ENCODE peak calls at places on chromosomes 1 and 21, in five cellular contexts. One of them, this sample, is unnamed.

GRCh38 chr1:240888039-240888786 is 276.3 kb upstream of the GREM2 start:
- DNase-seq in A549: peak
- DNase-seq in cardiac fibroblast: peak
- DNase-seq in tibial artery: no peak
- DNase-seq in endothelial cell of umbilical vein: peak
- DNase-seq in this sample: no peak

GRCh38 chr1:163320891-163321290 is 863 bp upstream of the NUF2 start:
- DNase-seq in A549: no peak
- DNase-seq in cardiac fibroblast: no peak
- DNase-seq in tibial artery: no peak
- DNase-seq in endothelial cell of umbilical vein: no peak
- DNase-seq in this sample: no peak

GRCh38 chr1:111958911-111959310 is 30.6 kb downstream of the KCND3 start:
- DNase-seq in A549: no peak
- DNase-seq in cardiac fibroblast: no peak
- DNase-seq in tibial artery: no peak
- DNase-seq in endothelial cell of umbilical vein: no peak
- DNase-seq in this sample: no peak

GRCh38 chr1:15858672-15859372 is 11.3 kb downstream of the SPEN start:
- DNase-seq in A549: no peak
- DNase-seq in cardiac fibroblast: no peak
- DNase-seq in tibial artery: no peak
- DNase-seq in endothelial cell of umbilical vein: no peak
- DNase-seq in this sample: no peak

GRCh38 chr1:86703696-86704455 is 500 bp upstream of the SH3GLB1 start:
- DNase-seq in A549: no peak
- DNase-seq in cardiac fibroblast: no peak
- DNase-seq in tibial artery: no peak
- DNase-seq in endothelial cell of umbilical vein: peak
- DNase-seq in this sample: peak

GRCh38 chr21:37536616-37537278 is 170.2 kb downstream of the DYRK1A start:
- DNase-seq in A549: no peak
- DNase-seq in cardiac fibroblast: no peak
- DNase-seq in tibial artery: no peak
- DNase-seq in endothelial cell of umbilical vein: no peak
- DNase-seq in this sample: no peak

GRCh38 chr1:176691251-176692228 is 228.6 kb downstream of the PAPPA2 start:
- DNase-seq in A549: peak
- DNase-seq in cardiac fibroblast: peak
- DNase-seq in tibial artery: no peak
- DNase-seq in endothelial cell of umbilical vein: peak
- DNase-seq in this sample: peak

GRCh38 chr1:47387921-47388509 is 28.1 kb upstream of the FOXE3 start:
- DNase-seq in A549: no peak
- DNase-seq in cardiac fibroblast: no peak
- DNase-seq in tibial artery: no peak
- DNase-seq in endothelial cell of umbilical vein: peak
- DNase-seq in this sample: no peak

GRCh38 chr1:156511656-156512055 is 11.1 kb upstream of the MEF2D start:
- DNase-seq in A549: peak
- DNase-seq in cardiac fibroblast: peak
- DNase-seq in tibial artery: no peak
- DNase-seq in endothelial cell of umbilical vein: no peak
- DNase-seq in this sample: no peak

GRCh38 chr1:58155418-58156123 is 391.0 kb downstream of the OMA1 start:
- DNase-seq in A549: no peak
- DNase-seq in cardiac fibroblast: peak
- DNase-seq in tibial artery: no peak
- DNase-seq in endothelial cell of umbilical vein: no peak
- DNase-seq in this sample: no peak

GRCh38 chr1:84253891-84254290 is 47.6 kb upstream of the SAMD13 start:
- DNase-seq in A549: peak
- DNase-seq in cardiac fibroblast: peak
- DNase-seq in tibial artery: peak
- DNase-seq in endothelial cell of umbilical vein: peak
- DNase-seq in this sample: no peak

GRCh38 chr1:31701137-31701736 is 2.6 kb downstream of the COL16A1 start:
- DNase-seq in A549: peak
- DNase-seq in cardiac fibroblast: peak
- DNase-seq in tibial artery: peak
- DNase-seq in endothelial cell of umbilical vein: peak
- DNase-seq in this sample: peak
- H3K4me3 ChIP-seq in A549: no peak
- H3K4me3 ChIP-seq in cardiac fibroblast: peak
- H3K4me3 ChIP-seq in tibial artery: peak
- H3K4me3 ChIP-seq in endothelial cell of umbilical vein: no peak
- H3K4me3 ChIP-seq in this sample: no peak

GRCh38 chr1:44646711-44647110 is 27.6 kb downstream of the TMEM53 start:
- DNase-seq in A549: no peak
- DNase-seq in cardiac fibroblast: no peak
- DNase-seq in tibial artery: no peak
- DNase-seq in endothelial cell of umbilical vein: no peak
- DNase-seq in this sample: no peak
- TF ChIP-seq CTCF in A549: no peak
- TF ChIP-seq CTCF in cardiac fibroblast: no peak
- TF ChIP-seq CTCF in tibial artery: no peak
- TF ChIP-seq CTCF in endothelial cell of umbilical vein: no peak
- TF ChIP-seq CTCF in this sample: no peak

DNA sequence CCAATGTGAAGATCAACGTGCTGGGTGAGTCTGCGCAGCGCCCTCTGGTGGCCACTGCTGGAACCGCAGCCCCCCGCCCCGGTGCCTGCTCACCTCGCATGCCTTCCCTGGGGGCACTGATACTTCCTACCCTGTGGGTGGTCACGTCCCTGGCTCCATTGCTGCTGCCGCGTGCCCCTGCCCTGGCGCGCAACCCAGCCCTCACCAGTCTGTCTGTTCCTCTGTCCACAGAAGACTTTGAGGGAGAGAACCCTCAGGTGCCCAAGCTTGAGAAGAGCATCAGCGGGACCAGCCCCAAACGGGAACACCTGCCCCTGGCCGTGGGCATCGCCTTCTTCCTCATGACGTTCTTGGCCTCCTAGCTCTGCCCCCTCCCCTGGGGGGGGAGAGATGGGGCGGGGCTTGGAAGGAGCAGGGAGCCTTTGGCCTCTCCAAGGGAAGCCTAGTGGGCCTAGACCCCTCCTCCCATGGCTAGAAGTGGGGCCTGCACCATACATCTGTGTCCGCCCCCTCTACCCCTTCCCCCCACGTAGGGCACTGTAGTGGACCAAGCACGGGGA is 7.6 kb downstream of the EFNA3 start:
- DNase-seq in A549: peak
- DNase-seq in cardiac fibroblast: peak
- DNase-seq in tibial artery: no peak
- DNase-seq in endothelial cell of umbilical vein: peak
- DNase-seq in this sample: no peak
- H3K4me3 ChIP-seq in A549: peak
- H3K4me3 ChIP-seq in cardiac fibroblast: no peak
- H3K4me3 ChIP-seq in tibial artery: peak
- H3K4me3 ChIP-seq in endothelial cell of umbilical vein: no peak
- H3K4me3 ChIP-seq in this sample: no peak

GRCh38 chr1:68047659-68048026 is 2.8 kb downstream of the DIRAS3 start:
- DNase-seq in A549: no peak
- DNase-seq in cardiac fibroblast: no peak
- DNase-seq in tibial artery: no peak
- DNase-seq in endothelial cell of umbilical vein: no peak
- DNase-seq in this sample: no peak
- TF ChIP-seq CTCF in A549: no peak
- TF ChIP-seq CTCF in cardiac fibroblast: no peak
- TF ChIP-seq CTCF in tibial artery: no peak
- TF ChIP-seq CTCF in endothelial cell of umbilical vein: no peak
- TF ChIP-seq CTCF in this sample: no peak

GRCh38 chr1:4203501-4203900 is 303.4 kb upstream of the C1orf174 start:
- DNase-seq in A549: no peak
- DNase-seq in cardiac fibroblast: no peak
- DNase-seq in tibial artery: no peak
- DNase-seq in endothelial cell of umbilical vein: no peak
- DNase-seq in this sample: no peak
- H3K4me3 ChIP-seq in A549: no peak
- H3K4me3 ChIP-seq in cardiac fibroblast: no peak
- H3K4me3 ChIP-seq in tibial artery: no peak
- H3K4me3 ChIP-seq in endothelial cell of umbilical vein: no peak
- H3K4me3 ChIP-seq in this sample: no peak

DNA sequence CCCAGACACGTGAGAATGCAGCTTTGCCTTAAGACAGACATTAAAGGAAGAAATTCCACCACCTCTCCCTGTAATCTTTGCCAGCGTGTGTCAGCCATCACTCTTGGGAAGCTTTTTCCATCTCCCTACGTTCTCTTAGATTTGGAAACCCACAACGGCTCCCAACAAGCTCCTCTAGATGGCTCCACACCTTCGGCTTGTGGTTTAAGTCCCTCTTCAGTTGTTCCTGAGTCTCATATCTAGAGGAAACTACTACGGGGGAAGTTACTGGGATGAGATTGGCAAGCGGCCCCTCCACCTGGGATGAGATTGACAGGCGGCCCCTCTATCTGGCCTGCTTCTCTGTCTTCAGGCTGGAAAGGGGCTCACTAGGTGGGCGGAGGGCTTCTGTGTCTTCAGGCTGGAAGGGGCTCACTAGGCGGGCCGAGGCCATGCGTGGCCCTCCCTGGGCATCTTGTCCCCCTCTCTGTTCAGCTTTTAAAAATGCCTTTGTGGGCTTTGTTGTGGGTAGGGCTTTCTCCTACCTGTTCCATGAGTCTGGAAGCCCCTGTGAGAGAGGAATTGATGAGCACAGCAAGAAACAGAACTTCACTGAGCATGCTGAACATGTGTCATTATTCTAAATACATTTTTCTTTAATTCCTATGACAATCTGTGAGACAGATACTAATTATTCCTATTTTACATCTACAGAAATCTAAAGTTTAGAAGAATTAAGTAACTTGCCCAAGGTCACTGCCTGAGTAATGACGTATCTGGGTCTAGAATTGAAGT is 670.5 kb downstream of the KIF26B start:
- DNase-seq in A549: no peak
- DNase-seq in cardiac fibroblast: peak
- DNase-seq in tibial artery: no peak
- DNase-seq in endothelial cell of umbilical vein: no peak
- DNase-seq in this sample: no peak
- TF ChIP-seq CTCF in A549: no peak
- TF ChIP-seq CTCF in cardiac fibroblast: peak
- TF ChIP-seq CTCF in tibial artery: no peak
- TF ChIP-seq CTCF in endothelial cell of umbilical vein: peak
- TF ChIP-seq CTCF in this sample: no peak

GRCh38 chr1:117653732-117654484 is 48.1 kb downstream of the TENT5C start:
- DNase-seq in A549: no peak
- DNase-seq in cardiac fibroblast: no peak
- DNase-seq in tibial artery: no peak
- DNase-seq in endothelial cell of umbilical vein: peak
- DNase-seq in this sample: no peak

GRCh38 chr1:117656202-117656641 is 50.4 kb downstream of the TENT5C start:
- DNase-seq in A549: no peak
- DNase-seq in cardiac fibroblast: no peak
- DNase-seq in tibial artery: no peak
- DNase-seq in endothelial cell of umbilical vein: no peak
- DNase-seq in this sample: no peak

GRCh38 chr1:117653195-117653594 is 47.3 kb downstream of the TENT5C start:
- DNase-seq in A549: no peak
- DNase-seq in cardiac fibroblast: no peak
- DNase-seq in tibial artery: no peak
- DNase-seq in endothelial cell of umbilical vein: no peak
- DNase-seq in this sample: no peak

GRCh38 chr1:117655220-117655577 is 49.4 kb downstream of the TENT5C start:
- DNase-seq in A549: peak
- DNase-seq in cardiac fibroblast: no peak
- DNase-seq in tibial artery: no peak
- DNase-seq in endothelial cell of umbilical vein: no peak
- DNase-seq in this sample: no peak

GRCh38 chr1:117654485-117655219 is 48.8 kb downstream of the TENT5C start:
- DNase-seq in A549: no peak
- DNase-seq in cardiac fibroblast: no peak
- DNase-seq in tibial artery: no peak
- DNase-seq in endothelial cell of umbilical vein: no peak
- DNase-seq in this sample: no peak
- H3K4me3 ChIP-seq in A549: no peak
- H3K4me3 ChIP-seq in cardiac fibroblast: no peak
- H3K4me3 ChIP-seq in tibial artery: no peak
- H3K4me3 ChIP-seq in endothelial cell of umbilical vein: no peak
- H3K4me3 ChIP-seq in this sample: no peak

GRCh38 chr21:28337319-28337718 is 655.4 kb downstream of the LTN1 start:
- DNase-seq in A549: no peak
- DNase-seq in cardiac fibroblast: peak
- DNase-seq in tibial artery: no peak
- DNase-seq in endothelial cell of umbilical vein: peak
- DNase-seq in this sample: no peak

GRCh38 chr21:28334407-28334806 is 658.3 kb downstream of the LTN1 start:
- DNase-seq in A549: no peak
- DNase-seq in cardiac fibroblast: no peak
- DNase-seq in tibial artery: no peak
- DNase-seq in endothelial cell of umbilical vein: no peak
- DNase-seq in this sample: no peak

GRCh38 chr21:28333455-28334108 is 659.1 kb downstream of the LTN1 start:
- DNase-seq in A549: no peak
- DNase-seq in cardiac fibroblast: peak
- DNase-seq in tibial artery: no peak
- DNase-seq in endothelial cell of umbilical vein: no peak
- DNase-seq in this sample: no peak

GRCh38 chr21:28338906-28339305 is 653.8 kb downstream of the LTN1 start:
- DNase-seq in A549: no peak
- DNase-seq in cardiac fibroblast: no peak
- DNase-seq in tibial artery: no peak
- DNase-seq in endothelial cell of umbilical vein: peak
- DNase-seq in this sample: no peak

DNA sequence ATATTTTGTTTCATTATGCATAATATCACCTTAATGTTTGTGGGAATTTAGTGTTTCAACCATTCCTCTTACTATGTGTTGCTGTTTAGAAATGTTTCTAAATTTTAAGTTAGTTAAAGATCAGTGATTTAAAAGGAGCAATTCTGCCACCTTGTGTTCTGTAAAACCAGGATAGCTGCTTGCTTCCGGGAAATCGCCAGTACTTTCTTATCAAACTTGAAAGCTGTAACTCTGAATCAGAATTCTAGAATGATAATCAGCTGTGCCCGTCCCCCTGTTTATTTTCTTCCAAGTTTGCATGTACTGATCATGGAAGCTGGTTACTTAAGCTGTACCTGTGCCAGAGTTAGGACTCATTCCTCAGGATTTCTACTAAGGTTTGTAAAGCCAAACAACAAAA is 656.4 kb downstream of the LTN1 start:
- DNase-seq in A549: no peak
- DNase-seq in cardiac fibroblast: peak
- DNase-seq in tibial artery: no peak
- DNase-seq in endothelial cell of umbilical vein: peak
- DNase-seq in this sample: no peak
- TF ChIP-seq CTCF in A549: no peak
- TF ChIP-seq CTCF in cardiac fibroblast: peak
- TF ChIP-seq CTCF in tibial artery: peak
- TF ChIP-seq CTCF in endothelial cell of umbilical vein: peak
- TF ChIP-seq CTCF in this sample: peak

GRCh38 chr1:153789478-153790148 is 14.4 kb downstream of the SLC27A3 start:
- DNase-seq in A549: no peak
- DNase-seq in cardiac fibroblast: no peak
- DNase-seq in tibial artery: no peak
- DNase-seq in endothelial cell of umbilical vein: no peak
- DNase-seq in this sample: no peak
- H3K4me3 ChIP-seq in A549: no peak
- H3K4me3 ChIP-seq in cardiac fibroblast: no peak
- H3K4me3 ChIP-seq in tibial artery: peak
- H3K4me3 ChIP-seq in endothelial cell of umbilical vein: no peak
- H3K4me3 ChIP-seq in this sample: peak

This sample was measured in tibial nerve.